ENCODE peak calls at places on chromosomes 7 and 10, in nine cellular contexts. M, D, I, U, P, N, F, R and Y are unnamed samples.

GRCh38 chr7:116011584-116011983 is 19.0 kb downstream of the TFEC start:
- DNase-seq in D (no peak), I (no peak), R (no peak), U (no peak), P (no peak), F (no peak), M (no peak), N (no peak), Y (no peak)

GRCh38 chr10:11525503-11525902 is 85.9 kb downstream of the USP6NL start:
- DNase-seq in R (no peak), I (no peak), P (no peak), F (peak), N (no peak), U (peak), D (no peak), M (no peak), Y (no peak)

GRCh38 chr10:53276797-53277196 is 504.2 kb upstream of the MBL2 start:
- DNase-seq in M (no peak), R (no peak), I (no peak), N (no peak), U (no peak), D (no peak), P (no peak), F (no peak), Y (no peak)

GRCh38 chr10:361203-362135 is 226.2 kb downstream of the ZMYND11 start:
- DNase-seq in N (no peak), D (no peak), P (no peak), U (no peak), F (no peak), I (no peak), R (no peak), M (peak), Y (no peak)

GRCh38 chr10:103706760-103707159 is 148.6 kb downstream of the SH3PXD2A start:
- DNase-seq in F (no peak), U (no peak), I (no peak), N (no peak), P (no peak), R (no peak), D (no peak), M (no peak), Y (no peak)

GRCh38 chr7:105587899-105588690 is 6.8 kb upstream of the EFCAB10 start:
- DNase-seq in P (no peak), U (no peak), D (no peak), N (no peak), R (no peak), F (no peak), I (no peak), M (no peak), Y (no peak)

GRCh38 chr7:151579642-151580041 is 59.9 kb upstream of the RHEB start:
- DNase-seq in P (no peak), R (no peak), D (no peak), N (no peak), M (no peak), F (no peak), U (peak), I (no peak), Y (no peak)

GRCh38 chr10:119203006-119203405 is 4.4 kb upstream of the GRK5 start:
- DNase-seq in R (no peak), P (peak), F (no peak), I (no peak), M (peak), N (no peak), D (no peak), U (peak), Y (no peak)

GRCh38 chr7:129146237-129146979 is 1.9 kb downstream of the TSPAN33 start:
- DNase-seq in F (no peak), R (no peak), D (no peak), P (no peak), M (no peak), N (no peak), U (no peak), I (no peak), Y (no peak)

GRCh38 chr7:98641646-98642489 is 24.8 kb downstream of the NPTX2 start:
- DNase-seq in P (no peak), I (no peak), R (no peak), N (no peak), U (no peak), M (peak), F (no peak), D (no peak), Y (no peak)

GRCh38 chr10:100115011-100115770 is 33.5 kb upstream of the CPN1 start:
- DNase-seq in D (no peak), P (no peak), M (no peak), R (no peak), N (no peak), I (no peak), U (no peak), F (no peak), Y (peak)

GRCh38 chr10:96643920-96644319 is 57.1 kb upstream of the TM9SF3 start:
- DNase-seq in M (no peak), D (no peak), N (no peak), R (no peak), I (no peak), P (no peak), U (no peak), F (no peak), Y (no peak)

GRCh38 chr10:129107525-129107924 is 359.5 kb upstream of the MGMT start:
- DNase-seq in D (no peak), R (no peak), N (no peak), U (no peak), F (no peak), M (no peak), I (no peak), P (no peak), Y (no peak)

GRCh38 chr10:13053794-13054462 is 46.0 kb upstream of the OPTN start:
- DNase-seq in N (no peak), P (no peak), R (no peak), F (no peak), D (no peak), U (no peak), M (no peak), I (no peak), Y (no peak)

GRCh38 chr7:3893789-3894153 is 592.7 kb downstream of the SDK1 start:
- DNase-seq in P (no peak), F (no peak), R (no peak), M (no peak), U (no peak), N (no peak), D (no peak), I (no peak), Y (no peak)

GRCh38 chr7:141295367-141295895 is 221.6 kb downstream of the TMEM178B start:
- DNase-seq in F (no peak), M (no peak), N (no peak), D (no peak), P (no peak), U (no peak), I (no peak), R (no peak), Y (no peak)

GRCh38 chr10:117541909-117542705 is 439 bp upstream of the EMX2 start:
- DNase-seq in F (no peak), N (no peak), I (no peak), P (peak), U (peak), R (peak), D (peak), M (no peak), Y (peak)

GRCh38 chr7:144842377-144842851 is 6.6 kb upstream of the TPK1 start:
- DNase-seq in N (no peak), I (no peak), R (peak), P (no peak), D (no peak), F (peak), M (no peak), U (peak), Y (no peak)

GRCh38 chr10:133326745-133327650 is 9.7 kb downstream of the CALY start:
- DNase-seq in M (no peak), D (no peak), R (no peak), F (no peak), U (peak), N (no peak), P (no peak), I (no peak), Y (no peak)

GRCh38 chr10:11551915-11552602 is 59.4 kb downstream of the USP6NL start:
- DNase-seq in F (no peak), P (peak), N (no peak), I (no peak), M (no peak), R (no peak), U (peak), D (no peak), Y (no peak)

GRCh38 chr7:100160067-100160466 is 1.5 kb upstream of the TRAPPC14 start:
- DNase-seq in D (no peak), F (no peak), M (no peak), R (no peak), N (no peak), I (no peak), U (no peak), P (no peak), Y (no peak)

GRCh38 chr7:149615690-149616270 is 118.2 kb upstream of the ZNF746 start:
- DNase-seq in F (no peak), R (no peak), P (no peak), D (no peak), I (no peak), M (no peak), U (no peak), N (no peak), Y (no peak)

GRCh38 chr10:75291800-75292199 is 56.0 kb upstream of the COMTD1 start:
- DNase-seq in R (no peak), M (no peak), P (no peak), N (no peak), U (no peak), D (no peak), F (no peak), I (no peak), Y (no peak)

GRCh38 chr10:127922206-127922605 is 15.3 kb downstream of the PTPRE start:
- DNase-seq in D (no peak), F (no peak), N (no peak), R (no peak), M (no peak), U (no peak), I (no peak), P (no peak), Y (no peak)

GRCh38 chr7:45026984-45027773 is 27.2 kb downstream of the CCM2 start:
- DNase-seq in U (peak), M (no peak), F (no peak), I (no peak), P (peak), N (no peak), R (no peak), D (no peak), Y (no peak)

GRCh38 chr10:110522365-110522988 is 24.8 kb downstream of the DUSP5 start:
- DNase-seq in I (no peak), U (no peak), P (no peak), D (no peak), M (no peak), N (no peak), R (no peak), F (no peak), Y (no peak)

GRCh38 chr7:156473476-156474240 is 166.9 kb upstream of the RNF32 start:
- DNase-seq in M (peak), R (peak), P (peak), U (peak), F (peak), I (peak), D (peak), N (no peak), Y (peak)

GRCh38 chr7:36430881-36431280 is 41.2 kb downstream of the ANLN start:
- DNase-seq in M (no peak), F (no peak), N (no peak), R (no peak), D (no peak), P (no peak), I (no peak), U (no peak), Y (no peak)

GRCh38 chr10:26857991-26858706 is 2.6 kb downstream of the ABI1 start:
- DNase-seq in F (no peak), M (no peak), R (no peak), D (no peak), I (no peak), N (no peak), P (peak), U (no peak), Y (no peak)

GRCh38 chr7:36348256-36348655 is 41.4 kb upstream of the ANLN start:
- DNase-seq in N (no peak), U (peak), D (no peak), P (peak), M (no peak), R (no peak), I (no peak), F (no peak), Y (no peak)

GRCh38 chr7:154911411-154911810 is 91.5 kb downstream of the PAXIP1 start:
- DNase-seq in R (no peak), N (no peak), M (no peak), U (no peak), P (no peak), F (no peak), I (no peak), D (no peak), Y (no peak)

GRCh38 chr10:80702143-80702542 is 164.4 kb downstream of the SH2D4B start:
- DNase-seq in R (peak), M (no peak), F (no peak), I (no peak), D (peak), N (no peak), U (no peak), P (no peak), Y (peak)

GRCh38 chr7:39336457-39336856 is 229.7 kb upstream of the YAE1 start:
- DNase-seq in M (no peak), R (no peak), P (no peak), D (no peak), U (no peak), I (no peak), N (no peak), F (no peak), Y (no peak)

GRCh38 chr10:108913300-108913699 is 1010.0 kb downstream of the XPNPEP1 start:
- DNase-seq in F (no peak), R (peak), M (no peak), D (no peak), P (no peak), U (no peak), I (no peak), N (no peak), Y (no peak)

GRCh38 chr10:35347088-35347487 is 10.8 kb downstream of the CCNY start:
- DNase-seq in M (no peak), N (no peak), R (peak), U (no peak), I (no peak), P (no peak), F (no peak), D (no peak), Y (peak)

GRCh38 chr10:15220426-15220825 is 51.9 kb upstream of the NMT2 start:
- DNase-seq in N (no peak), P (no peak), F (no peak), I (no peak), R (no peak), M (no peak), U (no peak), D (no peak), Y (no peak)